ENCODE peak calls at places on chromosomes 6 and 20, in eight cellular contexts. D is SJCRH30; S is Caki2; K is neuronal stem cell; W is AG10803; O is T-cell; Q is stimulated activated CD4-positive, alpha-beta T cell treated with anti-CD3 and anti-CD28 coated beads, Interleukin-4, amount 100 ng/mL, for 48 hours; R is MM.1S. I is an unnamed sample.

GRCh38 chr6:104229057-104229456 is 630.7 kb downstream of the HACE1 start:
- DNase-seq in W (no peak), O (no peak), R (no peak), Q (no peak), K (no peak), S (no peak), D (no peak), I (no peak)

GRCh38 chr6:169235286-169235685 is 18.4 kb downstream of the THBS2 start:
- DNase-seq in W (no peak), R (no peak), K (no peak), O (no peak), Q (no peak), S (no peak), D (no peak), I (no peak)

GRCh38 chr6:144265390-144265789 is 19.7 kb upstream of the UTRN start:
- DNase-seq in S (peak), W (peak), R (peak), Q (no peak), O (no peak), D (peak), K (peak), I (no peak)

GRCh38 chr6:36724514-36725385 is 27.1 kb downstream of the RAB44 start:
- DNase-seq in W (peak), D (peak), S (peak), R (peak), Q (peak), O (no peak), K (no peak), I (peak)

GRCh38 chr20:42125426-42125825 is 507.2 kb upstream of the CHD6 start:
- DNase-seq in O (no peak), K (no peak), W (no peak), R (peak), Q (no peak), S (no peak), D (no peak), I (no peak)

GRCh38 chr6:42025066-42025789 is 25.1 kb upstream of the TAF8 start:
- DNase-seq in K (no peak), R (no peak), W (no peak), O (no peak), D (no peak), S (no peak), Q (no peak), I (no peak)

GRCh38 chr20:36408219-36408618 is 102.1 kb downstream of the DLGAP4 start:
- DNase-seq in K (no peak), D (peak), S (no peak), R (no peak), Q (no peak), W (peak), O (no peak), I (peak)

GRCh38 chr6:107853226-107853625 is 29.1 kb upstream of the SCML4 start:
- DNase-seq in Q (no peak), K (no peak), R (peak), D (no peak), W (no peak), S (no peak), O (no peak), I (no peak)

GRCh38 chr6:145688493-145688905 is 46.8 kb downstream of the EPM2A start:
- DNase-seq in D (no peak), W (no peak), O (no peak), R (no peak), K (no peak), Q (no peak), S (peak), I (no peak)

GRCh38 chr6:148616811-148617210 is 130.0 kb upstream of the UST start:
- DNase-seq in O (no peak), D (no peak), R (no peak), K (no peak), Q (no peak), W (peak), S (no peak), I (no peak)

GRCh38 chr6:52840763-52841585 is at the start of gene GSTA5:
- DNase-seq in K (no peak), O (no peak), W (peak), S (peak), R (no peak), Q (no peak), D (no peak), I (no peak)

GRCh38 chr20:13333793-13334192 is 112.7 kb downstream of the ISM1 start:
- DNase-seq in D (no peak), W (no peak), R (no peak), S (peak), K (no peak), O (no peak), Q (no peak), I (no peak)

GRCh38 chr20:1377341-1377871 is 15.4 kb downstream of the FKBP1A start:
- DNase-seq in W (no peak), S (no peak), Q (no peak), O (no peak), R (no peak), K (no peak), D (no peak), I (no peak)

GRCh38 chr6:71289039-71289801 is 609 bp downstream of the OGFRL1 start:
- DNase-seq in O (peak), W (peak), Q (peak), R (peak), S (peak), K (peak), D (peak), I (peak)

GRCh38 chr6:12233693-12234551 is 56.2 kb upstream of the EDN1 start:
- DNase-seq in O (no peak), S (peak), D (peak), R (peak), Q (peak), W (peak), K (peak), I (peak)

GRCh38 chr20:431012-431904 is 23.2 kb downstream of the RBCK1 start:
- DNase-seq in S (peak), D (peak), K (peak), Q (no peak), W (peak), R (peak), O (no peak), I (peak)

GRCh38 chr6:21679761-21680265 is 86.3 kb downstream of the SOX4 start:
- DNase-seq in S (peak), O (no peak), W (peak), R (no peak), Q (no peak), K (no peak), D (no peak), I (no peak)

GRCh38 chr6:41984623-41985022 is 43.0 kb upstream of the CCND3 start:
- DNase-seq in W (no peak), D (no peak), Q (no peak), S (no peak), R (no peak), K (no peak), O (no peak), I (no peak)

GRCh38 chr20:38110525-38111178 is 54.4 kb downstream of the TGM2 start:
- DNase-seq in S (no peak), W (no peak), R (no peak), O (no peak), D (no peak), Q (no peak), K (no peak), I (no peak)

GRCh38 chr20:434661-435419 is 26.7 kb downstream of the RBCK1 start:
- DNase-seq in S (no peak), D (no peak), W (no peak), K (no peak), O (no peak), R (no peak), Q (no peak), I (no peak)

GRCh38 chr6:82832811-82833210 is 232.8 kb downstream of the UBE3D start:
- DNase-seq in K (no peak), D (no peak), R (no peak), S (no peak), W (no peak), Q (no peak), O (no peak), I (no peak)

GRCh38 chr20:1900321-1900791 is 5.1 kb downstream of the SIRPA start:
- DNase-seq in O (no peak), W (peak), S (peak), R (peak), K (peak), D (peak), Q (no peak), I (peak)

GRCh38 chr6:121539537-121539936 is 104.1 kb downstream of the GJA1 start:
- DNase-seq in K (no peak), W (no peak), Q (no peak), R (no peak), S (no peak), O (no peak), D (no peak), I (no peak)

GRCh38 chr6:129748901-129749748 is 39.1 kb upstream of the ARHGAP18 start:
- DNase-seq in O (no peak), K (no peak), S (no peak), Q (no peak), D (no peak), R (peak), W (peak), I (no peak)

GRCh38 chr6:37391100-37391499 is 37.3 kb downstream of the RNF8 start:
- DNase-seq in O (no peak), S (no peak), Q (no peak), K (no peak), W (no peak), R (no peak), D (no peak), I (no peak)

GRCh38 chr6:138500867-138501446 is 1.7 kb upstream of the NHSL1 start:
- DNase-seq in S (no peak), O (no peak), D (no peak), R (no peak), K (no peak), Q (no peak), W (peak), I (no peak)

GRCh38 chr6:28764014-28764723 is 159.6 kb downstream of the TRIM27 start:
- DNase-seq in S (no peak), O (no peak), D (no peak), K (no peak), Q (no peak), R (no peak), W (no peak), I (peak)

GRCh38 chr6:156904176-156904967 is 127.2 kb downstream of the ARID1B start:
- DNase-seq in Q (no peak), W (no peak), S (no peak), R (no peak), O (no peak), K (no peak), D (no peak), I (no peak)

GRCh38 chr6:148713896-148714295 is 32.9 kb upstream of the UST start:
- DNase-seq in K (no peak), S (no peak), Q (no peak), W (no peak), O (no peak), D (no peak), R (no peak), I (no peak)

GRCh38 chr6:96675617-96676016 is 112.7 kb downstream of the FHL5 start:
- DNase-seq in D (no peak), R (no peak), W (no peak), Q (no peak), K (no peak), S (no peak), O (no peak), I (no peak)

GRCh38 chr20:33791959-33792597 is 19.1 kb upstream of the CHMP4B start:
- DNase-seq in S (no peak), O (no peak), D (peak), W (peak), Q (peak), R (no peak), K (no peak), I (peak)

I was measured in BE2C.